ENCODE peak calls at places on chromosomes 13 and 19, in six cellular contexts. H is progenitor cell of endocrine pancreas, N is ovary, I is cardiac muscle cell, Y is heart right ventricle, A is H9. T is an unnamed sample.

GRCh38 chr19:40502647-40503046 is 35.8 kb downstream of the SPTBN4 start:
- DNase-seq in H (no peak), N (no peak), I (no peak), Y (no peak), A (peak), T (no peak)

GRCh38 chr19:57803594-57804325 is 11.0 kb downstream of the ZNF552 start:
- DNase-seq in H (peak), N (no peak), I (peak), Y (no peak), A (peak), T (no peak)

GRCh38 chr13:31742102-31742695 is 2.9 kb downstream of the RXFP2 start:
- DNase-seq in H (peak), N (peak), I (peak), Y (peak), A (peak), T (no peak)

GRCh38 chr19:19327672-19328071 is 7.0 kb downstream of the MAU2 start:
- DNase-seq in H (no peak), N (no peak), I (no peak), Y (no peak), A (no peak), T (no peak)

GRCh38 chr19:19539738-19540703 is 2.0 kb downstream of the CILP2 start:
- DNase-seq in H (no peak), N (peak), I (peak), Y (peak), A (peak), T (no peak)

GRCh38 chr13:50587839-50588373 is 255.6 kb downstream of the DLEU7 start:
- DNase-seq in H (no peak), N (no peak), I (peak), Y (no peak), A (no peak), T (no peak)

GRCh38 chr13:55439450-55439849 is 1701.3 kb upstream of the PRR20A start:
- DNase-seq in H (no peak), N (no peak), I (no peak), Y (no peak), A (no peak), T (no peak)

GRCh38 chr13:95403349-95404140 is 102.3 kb upstream of the ABCC4 start:
- DNase-seq in H (no peak), N (no peak), I (no peak), Y (peak), A (peak), T (no peak)

GRCh38 chr19:50551713-50552187 is 16.5 kb downstream of the LRRC4B start:
- DNase-seq in H (no peak), N (no peak), I (peak), Y (no peak), A (no peak), T (no peak)

GRCh38 chr19:32858155-32858554 is 11.4 kb downstream of the SLC7A9 start:
- DNase-seq in H (no peak), N (no peak), I (no peak), Y (no peak), A (no peak), T (no peak)

GRCh38 chr19:34217952-34218817 is 36.2 kb upstream of the GARRE1 start:
- DNase-seq in H (no peak), N (no peak), I (peak), Y (no peak), A (no peak), T (no peak)

DNA sequence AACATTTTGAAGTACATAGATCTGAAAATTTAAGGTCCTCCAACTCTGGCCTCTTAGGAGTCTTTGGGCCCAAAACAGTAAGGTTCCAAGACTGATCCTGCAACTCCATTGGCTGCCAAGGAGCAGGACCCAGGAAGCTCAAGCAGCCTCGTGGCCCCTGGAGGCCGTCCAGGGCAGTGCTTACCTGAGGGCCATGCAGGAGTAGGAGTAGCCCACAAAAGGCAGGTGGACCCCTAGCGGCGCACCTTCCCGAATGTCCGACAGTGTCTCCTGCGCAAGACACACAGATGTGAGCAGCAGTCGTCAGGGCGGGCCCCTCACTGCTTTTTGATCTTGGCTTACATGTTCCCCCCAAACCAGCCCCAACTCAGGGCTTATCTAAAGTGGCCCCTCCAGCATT is 5.7 kb upstream of the SIX5 start:
- DNase-seq in H (no peak), N (peak), I (no peak), Y (no peak), A (peak), T (no peak)
- TF ChIP-seq CTCF in H (peak), N (no peak), I (no peak), Y (no peak), A (peak), T (no peak)

DNA sequence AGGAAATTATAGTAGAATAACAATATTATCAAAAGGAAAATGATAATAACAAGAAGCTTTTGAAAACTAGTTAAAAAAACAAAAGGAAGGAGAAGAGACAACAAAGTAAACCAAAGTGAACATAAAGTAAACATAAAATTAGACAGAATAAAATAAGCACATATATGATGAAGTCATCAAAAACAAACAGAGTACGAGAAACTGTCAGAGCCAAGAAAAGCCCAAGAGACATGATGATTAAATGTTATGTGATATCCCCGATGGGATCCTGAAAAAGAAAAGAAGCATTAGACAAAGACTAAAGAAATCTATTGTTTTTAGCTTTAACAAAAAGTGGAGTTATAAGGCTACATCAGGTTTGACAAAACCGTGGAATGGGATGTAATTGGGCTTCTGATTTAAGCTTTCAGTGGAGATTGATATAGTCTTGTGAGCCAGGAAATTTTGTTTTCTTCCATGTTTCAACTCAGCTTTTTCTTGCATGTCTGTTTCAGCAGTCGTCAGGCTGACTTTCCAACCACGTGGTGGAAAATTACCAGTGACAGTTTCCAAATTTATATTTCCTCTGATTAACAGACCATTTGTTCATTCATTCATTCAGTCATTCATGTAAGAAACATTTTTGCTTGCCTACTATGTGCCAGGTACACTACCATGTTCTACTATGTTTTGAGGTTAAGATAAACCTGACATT is 64.9 kb downstream of the KL start:
- DNase-seq in H (no peak), N (no peak), I (peak), Y (no peak), A (no peak), T (no peak)
- TF ChIP-seq CTCF in H (no peak), N (no peak), I (no peak), Y (no peak), A (no peak), T (no peak)

GRCh38 chr13:46717275-46717674 is 79.7 kb downstream of the ESD start:
- DNase-seq in H (no peak), N (no peak), I (no peak), Y (no peak), A (no peak), T (no peak)

GRCh38 chr13:46716821-46717220 is 80.1 kb downstream of the ESD start:
- DNase-seq in H (no peak), N (no peak), I (no peak), Y (no peak), A (no peak), T (no peak)

GRCh38 chr13:46720189-46720588 is 76.8 kb downstream of the ESD start:
- DNase-seq in H (no peak), N (no peak), I (no peak), Y (no peak), A (no peak), T (no peak)

GRCh38 chr13:46712524-46712923 is 84.4 kb downstream of the ESD start:
- DNase-seq in H (no peak), N (no peak), I (no peak), Y (no peak), A (no peak), T (no peak)

DNA sequence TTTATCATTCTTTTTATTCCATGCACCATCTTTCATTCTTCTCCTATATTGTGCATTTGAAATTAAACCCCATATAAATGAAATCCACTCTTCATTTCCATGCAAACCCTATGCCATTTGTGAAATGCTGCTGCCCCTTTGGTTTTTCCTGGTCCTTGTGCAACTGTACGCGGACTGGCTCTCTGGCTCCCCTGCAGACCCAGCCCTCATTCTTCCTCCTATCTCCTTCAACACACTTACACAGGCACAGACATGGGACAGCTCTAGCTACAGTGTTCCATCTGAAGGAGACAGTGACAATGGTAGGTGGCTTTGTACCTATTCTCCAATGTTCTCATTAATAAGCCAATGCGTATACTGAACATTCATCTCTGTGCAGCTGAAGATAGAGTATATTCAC is 81.6 kb downstream of the ESD start:
- DNase-seq in H (no peak), N (no peak), I (no peak), Y (no peak), A (no peak), T (no peak)
- TF ChIP-seq CTCF in H (no peak), N (no peak), I (no peak), Y (no peak), A (no peak), T (no peak)

DNA sequence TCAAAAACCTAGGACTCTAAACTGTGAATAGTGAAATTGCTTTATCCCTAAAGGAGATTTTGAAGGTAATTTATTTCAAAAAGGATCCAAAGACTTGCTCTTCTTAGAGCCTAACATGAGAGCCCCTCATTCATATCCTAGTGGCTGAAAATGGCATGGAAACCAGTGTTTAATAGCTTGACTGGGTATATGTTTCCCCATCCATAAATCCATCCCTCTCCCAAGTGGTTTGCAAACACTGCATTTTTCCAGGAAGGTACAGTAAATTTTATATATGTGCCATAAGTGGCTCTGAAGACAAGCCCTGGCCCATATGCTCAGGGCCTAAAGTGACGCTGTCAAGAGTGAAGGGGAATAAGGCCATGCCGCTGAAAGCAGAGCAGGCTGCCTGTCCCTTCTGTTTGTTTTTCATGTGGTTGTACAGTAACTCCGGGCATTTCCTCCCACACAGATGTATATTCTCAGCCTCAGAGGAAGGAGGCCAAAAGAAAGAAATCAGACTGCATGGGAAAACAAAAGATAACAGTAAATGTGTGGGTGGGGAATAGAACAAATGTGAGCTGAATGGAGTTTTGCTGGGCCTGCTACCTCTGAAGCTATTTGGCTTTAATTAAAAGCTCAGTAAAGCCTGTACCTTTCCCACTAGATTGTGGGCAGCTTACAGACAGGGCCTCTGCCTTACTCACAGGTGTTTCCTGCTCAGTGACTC is 181.9 kb downstream of the PCDH9 start:
- DNase-seq in H (no peak), N (no peak), I (peak), Y (no peak), A (no peak), T (no peak)
- TF ChIP-seq CTCF in H (no peak), N (no peak), I (peak), Y (no peak), A (no peak), T (no peak)

T was measured in coronary artery.